ENCODE peak calls at places on chromosomes 6 and 20, in nine cellular contexts. V, A, S, Y, I, N, H, M and X are unnamed samples.

GRCh38 chr20:4138056-4138455 is 122.7 kb upstream of the RNF24 start:
- DNase-seq in V (no peak), A (no peak), S (no peak), Y (no peak), I (no peak), N (no peak), H (no peak), M (no peak), X (no peak)

GRCh38 chr20:8155229-8155628 is 23.2 kb downstream of the PLCB1 start:
- DNase-seq in V (no peak), A (no peak), S (no peak), Y (no peak), I (no peak), N (no peak), H (no peak), M (no peak), X (no peak)

GRCh38 chr6:137869781-137870180 is 2.7 kb downstream of the TNFAIP3 start:
- DNase-seq in V (no peak), A (no peak), S (no peak), Y (no peak), I (no peak), N (no peak), H (no peak), M (no peak), X (no peak)

GRCh38 chr6:14765106-14765505 is 480.8 kb upstream of the JARID2 start:
- DNase-seq in V (no peak), A (no peak), S (no peak), Y (no peak), I (no peak), N (no peak), H (no peak), M (no peak), X (no peak)

GRCh38 chr6:99013145-99013544 is 65.4 kb upstream of the FBXL4 start:
- DNase-seq in V (no peak), A (no peak), S (no peak), Y (no peak), I (peak; percentile 53), N (no peak), H (no peak), M (no peak), X (no peak)

GRCh38 chr6:1820165-1820564 is 210.4 kb downstream of the FOXC1 start:
- DNase-seq in V (no peak), A (no peak), S (no peak), Y (no peak), I (peak; percentile 84), N (no peak), H (no peak), M (no peak), X (no peak)

GRCh38 chr6:161682982-161683381 is 409.1 kb upstream of the AGPAT4 start:
- DNase-seq in V (no peak), A (no peak), S (no peak), Y (no peak), I (no peak), N (no peak), H (no peak), M (no peak), X (no peak)

GRCh38 chr6:105209950-105210706 is 30.3 kb upstream of the POPDC3 start:
- DNase-seq in V (no peak), A (no peak), S (no peak), Y (no peak), I (peak; percentile 85), N (no peak), H (no peak), M (no peak), X (no peak)

GRCh38 chr6:39076086-39076992 is 27.8 kb downstream of the GLP1R start:
- DNase-seq in V (no peak), A (no peak), S (no peak), Y (no peak), I (no peak), N (no peak), H (no peak), M (no peak), X (peak; percentile 64)

GRCh38 chr6:15305909-15306308 is 60.0 kb downstream of the JARID2 start:
- DNase-seq in V (no peak), A (no peak), S (no peak), Y (no peak), I (no peak), N (no peak), H (no peak), M (no peak), X (no peak)

GRCh38 chr6:49915035-49915434 is 48.7 kb upstream of the CRISP1 start:
- DNase-seq in V (no peak), A (no peak), S (no peak), Y (no peak), I (no peak), N (no peak), H (no peak), M (no peak), X (peak; percentile 66)